ENCODE peak calls at places on chromosomes 11 and 22, in six cellular contexts. M is IMR-90, R is erythroblast, N is stomach, Y is A549, J is prostate gland. A is an unnamed sample.

GRCh38 chr11:19828382-19829108 is 115.9 kb downstream of the NAV2 start:
- DNase-seq in R (no peak), Y (no peak), M (no peak), J (no peak), N (no peak), A (no peak)

GRCh38 chr11:127648604-127649003 is 648.0 kb upstream of the KIRREL3 start:
- DNase-seq in J (no peak), M (no peak), N (no peak), Y (no peak), R (no peak), A (no peak)

GRCh38 chr11:10688401-10688800 is 5.2 kb downstream of the IRAG1 start:
- DNase-seq in N (no peak), Y (peak), M (peak), R (no peak), J (no peak), A (no peak)

GRCh38 chr11:67271548-67272284 is 5.4 kb downstream of the GRK2 start:
- DNase-seq in N (no peak), Y (no peak), R (no peak), M (no peak), J (no peak), A (no peak)

GRCh38 chr11:76205252-76206076 is 838 bp downstream of the WNT11 start:
- DNase-seq in M (no peak), N (no peak), J (no peak), R (no peak), Y (no peak), A (no peak)

GRCh38 chr11:73228268-73229134 is 10.4 kb downstream of the P2RY2 start:
- DNase-seq in M (no peak), Y (no peak), N (no peak), J (no peak), R (no peak), A (no peak)

GRCh38 chr11:74318241-74318932 is 6.9 kb upstream of the P4HA3 start:
- DNase-seq in R (no peak), J (no peak), Y (no peak), M (peak), N (no peak), A (no peak)

GRCh38 chr11:94768602-94769511 is 701 bp downstream of the AMOTL1 start:
- DNase-seq in N (peak), Y (no peak), R (peak), J (peak), M (peak), A (no peak)

GRCh38 chr11:876550-876949 is 33.9 kb downstream of the TSPAN4 start:
- DNase-seq in J (no peak), N (no peak), M (peak), Y (no peak), R (no peak), A (no peak)

GRCh38 chr22:37643225-37643847 is 3.9 kb downstream of the SH3BP1 start:
- DNase-seq in R (peak), M (peak), Y (peak), N (peak), J (peak), A (peak)

GRCh38 chr22:36027960-36028645 is 521 bp downstream of the RBFOX2 start:
- DNase-seq in N (no peak), J (peak), R (no peak), Y (peak), M (no peak), A (peak)

GRCh38 chr11:119985551-119985950 is 152.4 kb downstream of the TRIM29 start:
- DNase-seq in R (no peak), J (no peak), N (no peak), M (no peak), Y (no peak), A (no peak)

GRCh38 chr11:128179049-128179448 is 408.3 kb downstream of the ETS1 start:
- DNase-seq in Y (no peak), N (no peak), J (no peak), R (no peak), M (no peak), A (no peak)

GRCh38 chr22:35299217-35299716 is 427 bp upstream of the TOM1 start:
- DNase-seq in J (no peak), R (peak), Y (no peak), M (no peak), N (no peak), A (no peak)

GRCh38 chr11:111000400-111001090 is 245.0 kb upstream of the POU2AF2 start:
- DNase-seq in Y (no peak), N (no peak), J (no peak), R (no peak), M (no peak), A (no peak)

GRCh38 chr11:37449146-37449545 is 851.1 kb upstream of the RAG2 start:
- DNase-seq in R (no peak), N (no peak), M (peak), Y (no peak), J (no peak), A (no peak)

GRCh38 chr22:31566484-31566883 is 70.1 kb downstream of the SFI1 start:
- DNase-seq in J (no peak), M (no peak), R (no peak), N (no peak), Y (no peak), A (no peak)

GRCh38 chr11:13277719-13278619 is at the start of gene BMAL1:
- DNase-seq in M (no peak), R (peak), N (peak), Y (peak), J (peak), A (peak)

GRCh38 chr11:71400216-71400615 is 48.0 kb downstream of the DHCR7 start:
- DNase-seq in J (no peak), R (no peak), M (no peak), N (no peak), Y (no peak), A (no peak)

GRCh38 chr11:114161486-114162250 is 102.2 kb downstream of the ZBTB16 start:
- DNase-seq in N (no peak), Y (no peak), M (no peak), J (no peak), R (no peak), A (no peak)

GRCh38 chr11:59551651-59552521 is 40.5 kb downstream of the OR4D9 start:
- DNase-seq in J (no peak), R (peak), Y (no peak), M (peak), N (no peak), A (no peak)

GRCh38 chr11:88104408-88104807 is 70.8 kb downstream of the RAB38 start:
- DNase-seq in M (no peak), Y (peak), N (no peak), R (no peak), J (no peak), A (no peak)

GRCh38 chr11:3231851-3232744 is at the start of gene MRGPRE:
- DNase-seq in R (peak), N (no peak), M (no peak), Y (no peak), J (no peak), A (no peak)

GRCh38 chr11:831132-831864 is 1.5 kb upstream of the CD151 start:
- DNase-seq in Y (no peak), R (no peak), M (peak), J (no peak), N (no peak), A (peak)

GRCh38 chr11:73478737-73479347 is 102.6 kb downstream of the RELT start:
- DNase-seq in N (no peak), Y (peak), M (peak), J (no peak), R (no peak), A (peak)

GRCh38 chr11:16001899-16002426 is 354.4 kb downstream of the SOX6 start:
- DNase-seq in Y (peak), N (peak), J (peak), R (no peak), M (peak), A (no peak)

GRCh38 chr11:130601141-130601540 is 152.7 kb downstream of the ADAMTS15 start:
- DNase-seq in N (peak), R (no peak), Y (no peak), M (peak), J (no peak), A (no peak)

GRCh38 chr22:29481265-29482000 is 1.4 kb downstream of the NEFH start:
- DNase-seq in J (no peak), M (no peak), Y (no peak), R (no peak), N (no peak), A (no peak)

GRCh38 chr11:100080821-100081220 is 606.3 kb upstream of the ARHGAP42 start:
- DNase-seq in J (no peak), N (no peak), R (no peak), M (no peak), Y (no peak), A (no peak)

GRCh38 chr11:26557666-26558065 is 14.4 kb downstream of the MUC15 start:
- DNase-seq in N (no peak), Y (no peak), R (no peak), M (no peak), J (no peak), A (no peak)

GRCh38 chr11:130825621-130826020 is 90.7 kb downstream of the SNX19 start:
- DNase-seq in R (no peak), N (no peak), J (no peak), Y (no peak), M (peak), A (no peak)

GRCh38 chr11:67465190-67465522 is 3.9 kb downstream of the TMEM134 start:
- DNase-seq in J (no peak), R (no peak), M (no peak), N (peak), Y (no peak), A (no peak)

GRCh38 chr11:43723617-43724016 is 43.1 kb downstream of the HSD17B12 start:
- DNase-seq in M (peak), J (no peak), N (no peak), R (no peak), Y (no peak), A (no peak)

GRCh38 chr11:105399505-105399904 is 210.4 kb upstream of the GRIA4 start:
- DNase-seq in Y (no peak), J (no peak), M (no peak), N (no peak), R (no peak), A (no peak)

GRCh38 chr11:8683115-8683807 is 669 bp downstream of the RPL27A start:
- DNase-seq in M (no peak), N (no peak), J (no peak), Y (no peak), R (peak), A (no peak)

GRCh38 chr11:95338430-95338991 is 107.5 kb upstream of the SESN3 start:
- DNase-seq in J (peak), Y (no peak), M (peak), N (no peak), R (peak), A (no peak)

GRCh38 chr22:42564699-42565098 is 10.9 kb downstream of the SERHL2 start:
- DNase-seq in Y (no peak), N (no peak), R (no peak), M (no peak), J (no peak), A (no peak)

GRCh38 chr11:55572548-55572947 is 620 bp downstream of the OR4C16 start:
- DNase-seq in Y (no peak), R (no peak), N (no peak), J (no peak), M (no peak), A (no peak)

GRCh38 chr11:43419460-43419859 is 60.7 kb downstream of the TTC17 start:
- DNase-seq in N (peak), Y (peak), J (peak), M (peak), R (peak), A (no peak)

GRCh38 chr11:45458269-45458668 is 172.1 kb upstream of the SYT13 start:
- DNase-seq in R (no peak), J (no peak), M (no peak), Y (no peak), N (no peak), A (no peak)

GRCh38 chr11:45459501-45459900 is 173.4 kb upstream of the SYT13 start:
- DNase-seq in Y (no peak), R (no peak), J (no peak), N (no peak), M (no peak), A (no peak)

GRCh38 chr11:45456686-45457085 is 170.5 kb upstream of the SYT13 start:
- DNase-seq in N (no peak), M (no peak), J (no peak), Y (no peak), R (no peak), A (no peak)

GRCh38 chr11:45455536-45455935 is 169.4 kb upstream of the SYT13 start:
- DNase-seq in Y (no peak), N (no peak), M (no peak), R (no peak), J (no peak), A (no peak)

DNA sequence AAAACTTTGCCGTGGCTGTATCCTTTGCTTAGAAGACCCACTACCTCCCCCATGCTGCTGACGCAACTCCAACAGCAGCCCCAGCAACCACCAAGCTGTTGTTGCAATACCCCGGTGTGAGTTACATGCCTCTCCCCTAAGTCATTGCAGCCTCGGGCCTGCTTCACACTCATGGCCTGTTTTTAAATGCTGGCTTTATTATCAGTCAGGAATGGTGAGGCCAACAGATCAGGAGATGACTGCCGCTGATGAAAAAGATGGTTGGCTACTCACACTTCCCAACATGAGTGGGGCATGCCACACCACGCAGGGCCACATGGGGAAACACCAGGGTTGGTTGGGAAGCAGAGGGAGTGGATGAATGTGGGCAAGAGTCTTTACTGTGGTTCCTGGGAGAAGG is 171.5 kb upstream of the SYT13 start:
- DNase-seq in Y (no peak), J (no peak), M (peak), R (no peak), N (no peak), A (no peak)
- TF ChIP-seq POLR2A in Y (no peak), J (no peak), M (no peak), R (no peak), N (no peak), A (no peak)

GRCh38 chr22:24554316-24555159 is at the start of gene GUCD1:
- DNase-seq in J (peak), N (peak), M (peak), R (peak), Y (no peak), A (peak)

GRCh38 chr22:24550902-24551229 is 4.1 kb downstream of the GUCD1 start:
- DNase-seq in J (no peak), N (no peak), M (no peak), Y (no peak), R (no peak), A (no peak)

GRCh38 chr22:24548812-24549211 is 6.1 kb downstream of the GUCD1 start:
- DNase-seq in J (no peak), Y (no peak), R (no peak), M (no peak), N (no peak), A (no peak)

GRCh38 chr22:24553597-24554315 is 1.2 kb downstream of the GUCD1 start:
- DNase-seq in N (peak), R (peak), J (peak), M (peak), Y (no peak), A (no peak)

GRCh38 chr22:24550028-24550901 is 4.7 kb downstream of the GUCD1 start:
- DNase-seq in M (no peak), J (no peak), R (no peak), N (peak), Y (no peak), A (no peak)
- TF ChIP-seq POLR2A in M (no peak), J (no peak), R (no peak), N (no peak), Y (no peak), A (no peak)

GRCh38 chr11:77633856-77634425 is 3.7 kb downstream of the CLNS1A start:
- DNase-seq in N (no peak), Y (no peak), R (no peak), M (no peak), J (no peak), A (no peak)

GRCh38 chr11:77642228-77642627 is 4.6 kb upstream of the CLNS1A start:
- DNase-seq in N (no peak), M (no peak), R (no peak), Y (no peak), J (no peak), A (no peak)

GRCh38 chr11:77636738-77637344 is 753 bp downstream of the CLNS1A start:
- DNase-seq in M (no peak), Y (no peak), J (no peak), R (peak), N (no peak), A (no peak)

GRCh38 chr11:77634724-77635123 is 2.9 kb downstream of the CLNS1A start:
- DNase-seq in R (peak), N (no peak), M (no peak), Y (no peak), J (no peak), A (no peak)

DNA sequence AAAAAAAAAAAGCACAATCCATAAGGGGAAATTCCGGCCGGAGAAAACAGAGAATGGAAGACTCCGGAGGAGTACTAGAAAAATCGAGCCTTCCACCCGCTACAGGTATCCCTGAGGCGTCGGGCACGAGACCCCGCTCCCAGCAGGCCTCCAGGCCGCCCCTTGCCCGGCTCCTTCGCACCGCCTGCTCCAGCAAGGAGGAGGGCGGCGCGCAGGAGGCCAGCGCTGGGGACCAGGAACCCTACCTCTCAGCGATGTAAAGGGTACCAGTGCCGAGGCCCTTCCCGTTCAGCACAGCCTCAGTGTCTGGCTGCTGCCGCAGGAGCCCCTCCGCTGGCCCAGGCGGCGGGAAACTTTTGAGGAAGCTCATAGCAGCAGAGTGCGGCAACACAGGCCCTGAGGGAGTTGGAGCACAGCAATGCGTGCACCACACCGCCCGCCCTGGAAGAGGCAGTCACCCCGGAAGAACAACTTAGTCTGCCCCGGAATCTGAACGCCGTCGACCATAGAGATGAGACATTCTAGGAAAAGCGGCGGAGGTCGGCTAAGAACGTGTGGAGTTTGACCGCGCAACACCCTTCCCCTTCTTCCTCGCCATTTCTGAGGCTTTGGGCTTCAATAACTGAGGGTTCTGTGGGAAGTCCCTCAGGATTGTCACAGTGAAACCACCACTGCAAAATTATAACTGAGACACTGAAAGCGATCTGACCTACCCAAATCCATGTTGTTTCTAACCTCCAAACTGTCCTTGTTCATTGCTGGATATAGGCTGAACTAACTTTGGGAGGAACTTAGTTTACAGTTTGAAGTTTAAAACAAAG is at the start of gene CLNS1A:
- DNase-seq in R (peak), M (peak), J (peak), N (peak), Y (peak), A (peak)
- TF ChIP-seq POLR2A in R (peak), M (peak), J (no peak), N (no peak), Y (peak), A (peak)

DNA sequence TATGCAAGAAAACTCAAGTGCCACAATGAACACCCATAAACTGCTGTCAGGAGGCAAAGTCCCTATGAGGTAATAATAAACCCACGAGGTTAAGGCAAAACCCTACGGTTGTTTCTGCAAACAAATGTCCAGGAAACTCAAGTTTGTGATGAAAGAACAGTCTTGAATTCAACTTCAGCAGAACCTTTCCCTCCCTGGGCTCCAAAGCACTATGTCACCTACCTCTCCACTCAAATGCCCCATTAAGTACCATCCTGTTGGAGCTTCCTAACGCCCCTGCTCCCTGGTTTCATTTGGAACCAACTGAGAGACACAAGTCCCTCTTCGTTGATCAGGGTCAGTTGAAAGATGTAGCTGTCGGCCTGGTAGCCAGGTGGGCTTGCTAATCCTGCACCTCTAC is 2.6 kb upstream of the C11orf91 start:
- DNase-seq in J (no peak), Y (no peak), R (no peak), N (no peak), M (no peak), A (no peak)
- TF ChIP-seq POLR2A in J (no peak), Y (no peak), R (no peak), N (no peak), M (no peak), A (no peak)

GRCh38 chr11:118572075-118572913 is at the start of gene ARCN1:
- DNase-seq in Y (peak), J (peak), N (peak), M (peak), R (peak), A (peak)
- TF ChIP-seq POLR2A in Y (peak), J (peak), N (no peak), M (peak), R (peak), A (peak)